ENCODE peak calls at places on chromosomes 1 and 21, in nine cellular contexts. W, V, M, X, O, P, D, Y and R are unnamed samples.

GRCh38 chr1:30423570-30423969 is 299.8 kb downstream of the MATN1 start:
- DNase-seq in W (no peak), V (no peak), M (no peak), X (no peak), O (no peak), P (no peak), D (no peak), Y (no peak), R (no peak)

GRCh38 chr1:17365271-17365670 is 6.7 kb upstream of the PADI6 start:
- DNase-seq in W (no peak), V (no peak), M (no peak), X (no peak), O (no peak), P (no peak), D (peak; percentile 60), Y (peak; percentile 44), R (no peak)

GRCh38 chr21:44938976-44939531 is 775 bp upstream of the SLX9 start:
- DNase-seq in W (no peak), V (no peak), M (peak; percentile 60), X (no peak), O (no peak), P (no peak), D (no peak), Y (no peak), R (no peak)

GRCh38 chr1:208527197-208527596 is 283.0 kb upstream of the PLXNA2 start:
- DNase-seq in W (no peak), V (no peak), M (no peak), X (no peak), O (no peak), P (no peak), D (no peak), Y (no peak), R (no peak)

GRCh38 chr1:93591833-93592635 is 89.6 kb downstream of the BCAR3 start:
- DNase-seq in W (peak; percentile 45), V (peak; percentile 75), M (peak; percentile 71), X (no peak), O (no peak), P (no peak), D (peak; percentile 37), Y (peak; percentile 46), R (peak; percentile 31)

GRCh38 chr1:32508751-32509140 is 30.5 kb upstream of the ZBTB8A start:
- DNase-seq in W (no peak), V (no peak), M (no peak), X (peak; percentile 55), O (no peak), P (no peak), D (no peak), Y (no peak), R (no peak)

GRCh38 chr1:179393721-179394120 is 27.9 kb downstream of the AXDND1 start:
- DNase-seq in W (no peak), V (no peak), M (no peak), X (no peak), O (no peak), P (no peak), D (no peak), Y (no peak), R (no peak)

GRCh38 chr1:200795151-200795550 is 56.5 kb downstream of the CAMSAP2 start:
- DNase-seq in W (no peak), V (no peak), M (no peak), X (peak; percentile 74), O (no peak), P (no peak), D (no peak), Y (peak; percentile 42), R (no peak)

GRCh38 chr1:11046270-11046566 is 821 bp downstream of the MASP2 start:
- DNase-seq in W (no peak), V (no peak), M (no peak), X (no peak), O (no peak), P (no peak), D (no peak), Y (no peak), R (no peak)

GRCh38 chr1:210239295-210240155 is 6.9 kb downstream of the SERTAD4 start:
- DNase-seq in W (peak; percentile 67), V (no peak), M (no peak), X (peak; percentile 91), O (no peak), P (no peak), D (no peak), Y (peak; percentile 91), R (no peak)

GRCh38 chr21:42591170-42591869 is 62.1 kb upstream of the PDE9A start:
- DNase-seq in W (no peak), V (no peak), M (peak; percentile 10), X (no peak), O (no peak), P (no peak), D (no peak), Y (no peak), R (no peak)

GRCh38 chr1:151715726-151716404 is 738 bp downstream of the CELF3 start:
- DNase-seq in W (no peak), V (no peak), M (no peak), X (no peak), O (no peak), P (no peak), D (no peak), Y (peak; percentile 35), R (no peak)

GRCh38 chr1:167212025-167212424 is 8.7 kb upstream of the POU2F1 start:
- DNase-seq in W (no peak), V (no peak), M (no peak), X (no peak), O (no peak), P (no peak), D (no peak), Y (no peak), R (no peak)

GRCh38 chr1:224921354-224921753 is 8.1 kb upstream of the DNAH14 start:
- DNase-seq in W (no peak), V (no peak), M (no peak), X (no peak), O (no peak), P (no peak), D (no peak), Y (no peak), R (no peak)

GRCh38 chr1:203657735-203658134 is 31.1 kb downstream of the ATP2B4 start:
- DNase-seq in W (no peak), V (no peak), M (no peak), X (no peak), O (no peak), P (no peak), D (no peak), Y (no peak), R (no peak)